ENCODE peak calls at places on chromosome 2, in five cellular contexts. One of them, this sample, is unnamed.

GRCh38 chr2:144670080-144670479 is 150.2 kb upstream of the ZEB2 start:
- DNase-seq in psoas muscle: no peak
- DNase-seq in tibial nerve: no peak
- DNase-seq in CD8-positive, alpha-beta T cell: no peak
- DNase-seq in left lung: no peak
- DNase-seq in this sample: no peak

GRCh38 chr2:222318712-222319575 is 20.1 kb upstream of the PAX3 start:
- DNase-seq in left lung: no peak
- DNase-seq in psoas muscle: no peak
- DNase-seq in tibial nerve: no peak
- DNase-seq in CD8-positive, alpha-beta T cell: no peak
- DNase-seq in this sample: no peak

GRCh38 chr2:119674711-119675500 is 4.1 kb upstream of the TMEM177 start:
- DNase-seq in CD8-positive, alpha-beta T cell: no peak
- DNase-seq in left lung: no peak
- DNase-seq in tibial nerve: no peak
- DNase-seq in psoas muscle: no peak
- DNase-seq in this sample: no peak

GRCh38 chr2:165113414-165113813 is 90.4 kb downstream of the SCN3A start:
- DNase-seq in psoas muscle: no peak
- DNase-seq in tibial nerve: no peak
- DNase-seq in left lung: no peak
- DNase-seq in CD8-positive, alpha-beta T cell: no peak
- DNase-seq in this sample: no peak

GRCh38 chr2:160347269-160347863 is 146.2 kb downstream of the RBMS1 start:
- DNase-seq in psoas muscle: no peak
- DNase-seq in tibial nerve: no peak
- DNase-seq in CD8-positive, alpha-beta T cell: no peak
- DNase-seq in left lung: no peak
- DNase-seq in this sample: no peak

GRCh38 chr2:193462411-193462810 is 1267.7 kb upstream of the TMEFF2 start:
- DNase-seq in left lung: no peak
- DNase-seq in tibial nerve: no peak
- DNase-seq in CD8-positive, alpha-beta T cell: no peak
- DNase-seq in psoas muscle: no peak
- DNase-seq in this sample: no peak

GRCh38 chr2:166193446-166193845 is 65.6 kb upstream of the SCN1A start:
- DNase-seq in CD8-positive, alpha-beta T cell: no peak
- DNase-seq in tibial nerve: no peak
- DNase-seq in left lung: no peak
- DNase-seq in psoas muscle: no peak
- DNase-seq in this sample: no peak

GRCh38 chr2:181742908-181743722 is 62.8 kb upstream of the NEUROD1 start:
- DNase-seq in CD8-positive, alpha-beta T cell: no peak
- DNase-seq in left lung: no peak
- DNase-seq in psoas muscle: no peak
- DNase-seq in tibial nerve: no peak
- DNase-seq in this sample: no peak

GRCh38 chr2:204401114-204401513 is 144.2 kb upstream of the PARD3B start:
- DNase-seq in tibial nerve: no peak
- DNase-seq in CD8-positive, alpha-beta T cell: no peak
- DNase-seq in left lung: no peak
- DNase-seq in psoas muscle: no peak
- DNase-seq in this sample: no peak

GRCh38 chr2:164976301-164976700 is 21.0 kb upstream of the SLC38A11 start:
- DNase-seq in left lung: no peak
- DNase-seq in CD8-positive, alpha-beta T cell: no peak
- DNase-seq in tibial nerve: no peak
- DNase-seq in psoas muscle: no peak
- DNase-seq in this sample: no peak

GRCh38 chr2:208192611-208193248 is 2.9 kb upstream of the C2orf80 start:
- DNase-seq in CD8-positive, alpha-beta T cell: no peak
- DNase-seq in tibial nerve: no peak
- DNase-seq in left lung: no peak
- DNase-seq in psoas muscle: no peak
- DNase-seq in this sample: no peak

GRCh38 chr2:68384485-68385107 is 19.5 kb downstream of the PLEK start:
- DNase-seq in tibial nerve: no peak
- DNase-seq in psoas muscle: no peak
- DNase-seq in CD8-positive, alpha-beta T cell: no peak
- DNase-seq in left lung: no peak
- DNase-seq in this sample: no peak

GRCh38 chr2:96549967-96550786 is 13.6 kb downstream of the ARID5A start:
- DNase-seq in left lung: no peak
- DNase-seq in CD8-positive, alpha-beta T cell: no peak
- DNase-seq in psoas muscle: peak; percentile 64
- DNase-seq in tibial nerve: no peak
- DNase-seq in this sample: no peak

GRCh38 chr2:237471457-237472186 is 15.4 kb upstream of the MLPH start:
- DNase-seq in tibial nerve: no peak
- DNase-seq in CD8-positive, alpha-beta T cell: peak; percentile 44
- DNase-seq in psoas muscle: peak; percentile 45
- DNase-seq in left lung: peak; percentile 56
- DNase-seq in this sample: no peak

GRCh38 chr2:174340400-174341300 is 5.9 kb downstream of the SP9 start:
- DNase-seq in tibial nerve: no peak
- DNase-seq in psoas muscle: peak; percentile 24
- DNase-seq in left lung: no peak
- DNase-seq in CD8-positive, alpha-beta T cell: no peak
- DNase-seq in this sample: no peak

GRCh38 chr2:188916831-188917230 is 57.3 kb upstream of the COL3A1 start:
- DNase-seq in psoas muscle: no peak
- DNase-seq in CD8-positive, alpha-beta T cell: no peak
- DNase-seq in left lung: no peak
- DNase-seq in tibial nerve: no peak
- DNase-seq in this sample: no peak

GRCh38 chr2:218983263-218983970 is 1.6 kb downstream of the FEV start:
- DNase-seq in CD8-positive, alpha-beta T cell: no peak
- DNase-seq in tibial nerve: no peak
- DNase-seq in left lung: no peak
- DNase-seq in psoas muscle: no peak
- DNase-seq in this sample: no peak

GRCh38 chr2:232777278-232777677 is 913 bp upstream of the KCNJ13 start:
- DNase-seq in left lung: no peak
- DNase-seq in psoas muscle: no peak
- DNase-seq in tibial nerve: no peak
- DNase-seq in CD8-positive, alpha-beta T cell: no peak
- DNase-seq in this sample: no peak

GRCh38 chr2:70994055-70994444 is 623 bp downstream of the TEX261 start:
- DNase-seq in tibial nerve: no peak
- DNase-seq in left lung: no peak
- DNase-seq in psoas muscle: no peak
- DNase-seq in CD8-positive, alpha-beta T cell: no peak
- DNase-seq in this sample: no peak

GRCh38 chr2:70995227-70995729 is 605 bp upstream of the TEX261 start:
- DNase-seq in tibial nerve: no peak
- DNase-seq in left lung: no peak
- DNase-seq in CD8-positive, alpha-beta T cell: peak; percentile 73
- DNase-seq in psoas muscle: no peak
- DNase-seq in this sample: peak; percentile 60

GRCh38 chr2:70992945-70993688 is 1.6 kb downstream of the TEX261 start:
- DNase-seq in psoas muscle: no peak
- DNase-seq in left lung: no peak
- DNase-seq in tibial nerve: no peak
- DNase-seq in CD8-positive, alpha-beta T cell: no peak
- DNase-seq in this sample: no peak

GRCh38 chr2:70994445-70995226 is at the start of gene TEX261:
- DNase-seq in left lung: peak; percentile 90
- DNase-seq in CD8-positive, alpha-beta T cell: peak; percentile 84
- DNase-seq in tibial nerve: peak; percentile 71
- DNase-seq in psoas muscle: peak; percentile 91
- DNase-seq in this sample: peak; percentile 73

GRCh38 chr2:70993689-70993986 is 1.0 kb downstream of the TEX261 start:
- DNase-seq in left lung: no peak
- DNase-seq in psoas muscle: no peak
- DNase-seq in CD8-positive, alpha-beta T cell: no peak
- DNase-seq in tibial nerve: no peak
- DNase-seq in this sample: no peak
- H3K4me3 ChIP-seq in left lung: peak overlapping the region; percentile 95
- H3K4me3 ChIP-seq in psoas muscle: peak overlapping the region; percentile 97
- H3K4me3 ChIP-seq in CD8-positive, alpha-beta T cell: peak overlapping the region; percentile 82
- H3K4me3 ChIP-seq in tibial nerve: peak overlapping the region; percentile 97
- H3K4me3 ChIP-seq in this sample: peak overlapping the region; percentile 93

GRCh38 chr2:224970311-224970710 is 72.0 kb downstream of the DOCK10 start:
- DNase-seq in tibial nerve: no peak
- DNase-seq in left lung: no peak
- DNase-seq in CD8-positive, alpha-beta T cell: no peak
- DNase-seq in psoas muscle: no peak
- DNase-seq in this sample: no peak
- H3K27ac ChIP-seq in tibial nerve: peak overlapping the region; percentile 15
- H3K27ac ChIP-seq in left lung: no peak overlapping the region
- H3K27ac ChIP-seq in CD8-positive, alpha-beta T cell: no peak overlapping the region
- H3K27ac ChIP-seq in psoas muscle: no peak overlapping the region
- H3K27ac ChIP-seq in this sample: peak overlapping the region; percentile 16

GRCh38 chr2:31694444-31694843 is 113.7 kb upstream of the SRD5A2 start:
- DNase-seq in CD8-positive, alpha-beta T cell: no peak
- DNase-seq in left lung: no peak
- DNase-seq in tibial nerve: no peak
- DNase-seq in psoas muscle: no peak
- DNase-seq in this sample: no peak
- H3K4me3 ChIP-seq in CD8-positive, alpha-beta T cell: no peak overlapping the region
- H3K4me3 ChIP-seq in left lung: no peak overlapping the region
- H3K4me3 ChIP-seq in tibial nerve: no peak overlapping the region
- H3K4me3 ChIP-seq in psoas muscle: no peak overlapping the region
- H3K4me3 ChIP-seq in this sample: no peak overlapping the region

DNA sequence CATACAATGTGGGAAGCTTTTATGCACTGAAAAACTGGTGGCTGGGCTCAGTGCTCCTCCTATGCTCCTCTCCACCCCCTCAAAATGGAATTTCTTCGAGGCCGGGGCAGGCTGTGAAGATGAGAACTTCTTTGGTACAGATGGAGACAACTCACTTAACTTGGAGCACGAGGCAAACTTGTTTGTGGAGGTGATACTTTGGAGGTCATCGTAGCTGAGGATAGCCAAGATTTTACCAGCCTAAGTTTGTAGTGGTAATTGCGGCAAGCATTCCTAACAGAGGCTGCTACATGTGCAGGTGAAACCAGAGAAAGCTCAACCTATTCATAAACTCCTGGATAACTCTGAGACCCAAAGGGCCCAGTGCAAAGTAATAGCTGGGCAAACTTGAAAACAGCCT is 13.6 kb downstream of the NDUFS1 start:
- DNase-seq in left lung: no peak
- DNase-seq in tibial nerve: no peak
- DNase-seq in psoas muscle: no peak
- DNase-seq in CD8-positive, alpha-beta T cell: no peak
- DNase-seq in this sample: no peak
- H3K27ac ChIP-seq in left lung: no peak overlapping the region
- H3K27ac ChIP-seq in tibial nerve: no peak overlapping the region
- H3K27ac ChIP-seq in psoas muscle: no peak overlapping the region
- H3K27ac ChIP-seq in CD8-positive, alpha-beta T cell: no peak overlapping the region
- H3K27ac ChIP-seq in this sample: no peak overlapping the region

GRCh38 chr2:65587779-65588178 is 155.4 kb upstream of the SPRED2 start:
- DNase-seq in tibial nerve: no peak
- DNase-seq in psoas muscle: no peak
- DNase-seq in CD8-positive, alpha-beta T cell: no peak
- DNase-seq in left lung: no peak
- DNase-seq in this sample: no peak
- H3K4me3 ChIP-seq in tibial nerve: no peak overlapping the region
- H3K4me3 ChIP-seq in psoas muscle: no peak overlapping the region
- H3K4me3 ChIP-seq in CD8-positive, alpha-beta T cell: no peak overlapping the region
- H3K4me3 ChIP-seq in left lung: no peak overlapping the region
- H3K4me3 ChIP-seq in this sample: no peak overlapping the region

GRCh38 chr2:157662401-157662800 is 33.7 kb upstream of the ACVR1C start:
- DNase-seq in CD8-positive, alpha-beta T cell: no peak
- DNase-seq in tibial nerve: no peak
- DNase-seq in psoas muscle: no peak
- DNase-seq in left lung: no peak
- DNase-seq in this sample: no peak

GRCh38 chr2:157661776-157662175 is 33.1 kb upstream of the ACVR1C start:
- DNase-seq in tibial nerve: no peak
- DNase-seq in psoas muscle: no peak
- DNase-seq in left lung: no peak
- DNase-seq in CD8-positive, alpha-beta T cell: no peak
- DNase-seq in this sample: no peak

DNA sequence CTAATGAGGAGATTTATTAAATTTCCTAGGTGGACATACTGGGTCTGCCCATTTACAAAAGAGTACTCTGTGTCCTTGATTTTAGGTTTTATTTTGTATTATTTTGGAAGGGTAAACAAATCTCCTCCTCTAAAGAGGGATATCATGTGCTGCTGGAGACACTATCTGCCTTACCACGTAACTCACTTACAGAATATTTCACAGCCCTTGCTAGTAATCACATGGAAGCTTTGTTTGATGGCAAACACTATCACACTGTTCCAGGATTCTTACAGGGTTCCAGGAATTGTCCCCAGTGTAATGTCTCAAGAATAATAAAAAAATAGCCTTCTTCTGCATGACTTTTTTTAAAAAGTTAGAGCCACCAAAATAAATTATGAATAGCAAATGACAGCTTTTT is 29.2 kb upstream of the ACVR1C start:
- DNase-seq in psoas muscle: no peak
- DNase-seq in CD8-positive, alpha-beta T cell: no peak
- DNase-seq in tibial nerve: no peak
- DNase-seq in left lung: no peak
- DNase-seq in this sample: no peak
- H3K27ac ChIP-seq in psoas muscle: no peak overlapping the region
- H3K27ac ChIP-seq in CD8-positive, alpha-beta T cell: no peak overlapping the region
- H3K27ac ChIP-seq in tibial nerve: no peak overlapping the region
- H3K27ac ChIP-seq in left lung: no peak overlapping the region
- H3K27ac ChIP-seq in this sample: no peak overlapping the region

DNA sequence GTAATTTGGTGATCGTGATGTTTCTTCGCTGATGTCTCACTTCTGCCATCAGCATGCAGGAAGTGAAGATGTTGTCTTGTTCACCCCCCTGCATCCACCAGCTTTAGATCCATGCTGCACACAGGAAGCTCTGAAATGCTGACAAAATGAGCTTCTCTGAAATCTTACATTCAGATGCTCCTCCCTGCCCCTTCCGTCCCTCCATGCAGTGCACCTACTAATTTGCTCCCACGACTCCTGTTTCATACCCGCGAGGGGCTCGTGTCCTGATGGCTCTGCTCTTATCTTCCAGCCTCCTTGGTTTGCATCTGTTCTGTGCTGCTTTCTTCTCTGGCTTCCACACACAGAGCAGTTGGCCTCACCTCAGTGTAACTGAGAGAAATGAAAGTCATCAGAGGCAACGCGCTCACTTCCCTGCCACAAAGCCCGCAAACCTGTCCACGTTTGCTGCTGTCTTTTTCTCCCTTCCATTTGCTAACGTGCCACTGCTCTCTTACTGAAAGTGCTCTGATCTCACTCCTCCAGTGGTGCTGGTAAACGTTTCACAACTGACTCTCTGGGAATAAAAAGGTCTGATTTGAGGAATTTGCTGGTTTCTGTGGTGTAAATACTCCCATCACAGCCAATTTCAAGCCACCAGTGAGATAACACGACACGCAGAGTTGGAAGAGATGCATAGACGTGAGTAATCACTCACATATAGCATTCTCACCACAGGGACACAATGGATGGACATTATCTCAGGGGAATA is 41.0 kb upstream of the MGAT4A start:
- DNase-seq in tibial nerve: no peak
- DNase-seq in psoas muscle: no peak
- DNase-seq in CD8-positive, alpha-beta T cell: peak; percentile 86
- DNase-seq in left lung: no peak
- DNase-seq in this sample: no peak
- H3K4me3 ChIP-seq in tibial nerve: no peak overlapping the region
- H3K4me3 ChIP-seq in psoas muscle: peak overlapping the region; percentile 27
- H3K4me3 ChIP-seq in CD8-positive, alpha-beta T cell: peak overlapping the region; percentile 39
- H3K4me3 ChIP-seq in left lung: no peak overlapping the region
- H3K4me3 ChIP-seq in this sample: peak overlapping the region; percentile 8

GRCh38 chr2:200308421-200309295 is 2.2 kb downstream of the SPATS2L start:
- DNase-seq in CD8-positive, alpha-beta T cell: no peak
- DNase-seq in left lung: no peak
- DNase-seq in psoas muscle: no peak
- DNase-seq in tibial nerve: no peak
- DNase-seq in this sample: no peak
- H3K27ac ChIP-seq in CD8-positive, alpha-beta T cell: no peak overlapping the region
- H3K27ac ChIP-seq in left lung: peak overlapping the region; percentile 96
- H3K27ac ChIP-seq in psoas muscle: peak overlapping the region; percentile 91
- H3K27ac ChIP-seq in tibial nerve: peak overlapping the region; percentile 93
- H3K27ac ChIP-seq in this sample: peak overlapping the region; percentile 96